ENCODE peak calls at places on chromosome 1, in five cellular contexts. One of them, this sample, is unnamed.

GRCh38 chr1:42680921-42681683 is 1.1 kb upstream of the YBX1 start:
- DNase-seq in A549: no peak
- DNase-seq in lower lobe of right lung: no peak
- DNase-seq in cardiac muscle cell: peak; percentile 32
- DNase-seq in upper lobe of right lung: no peak
- DNase-seq in this sample: no peak

GRCh38 chr1:51897699-51898031 is 19.1 kb upstream of the NRDC start:
- DNase-seq in A549: peak; percentile 42
- DNase-seq in lower lobe of right lung: no peak
- DNase-seq in cardiac muscle cell: peak; percentile 84
- DNase-seq in upper lobe of right lung: no peak
- DNase-seq in this sample: no peak

GRCh38 chr1:59290173-59290954 is 6.5 kb upstream of the FGGY start:
- DNase-seq in A549: peak; percentile 13
- DNase-seq in lower lobe of right lung: peak; percentile 63
- DNase-seq in cardiac muscle cell: peak; percentile 67
- DNase-seq in upper lobe of right lung: peak; percentile 71
- DNase-seq in this sample: peak; percentile 43

GRCh38 chr1:240294566-240294965 is 202.9 kb downstream of the FMN2 start:
- DNase-seq in A549: no peak
- DNase-seq in lower lobe of right lung: no peak
- DNase-seq in cardiac muscle cell: no peak
- DNase-seq in upper lobe of right lung: no peak
- DNase-seq in this sample: no peak

GRCh38 chr1:159879977-159880376 is 17.5 kb upstream of the VSIG8 start:
- DNase-seq in A549: no peak
- DNase-seq in lower lobe of right lung: no peak
- DNase-seq in cardiac muscle cell: peak; percentile 84
- DNase-seq in upper lobe of right lung: no peak
- DNase-seq in this sample: no peak

GRCh38 chr1:110600716-110601115 is 5.4 kb downstream of the KCNA2 start:
- DNase-seq in A549: no peak
- DNase-seq in lower lobe of right lung: no peak
- DNase-seq in cardiac muscle cell: no peak
- DNase-seq in upper lobe of right lung: no peak
- DNase-seq in this sample: no peak

GRCh38 chr1:160370561-160371345 is 3.9 kb downstream of the NHLH1 start:
- DNase-seq in A549: no peak
- DNase-seq in lower lobe of right lung: no peak
- DNase-seq in cardiac muscle cell: no peak
- DNase-seq in upper lobe of right lung: no peak
- DNase-seq in this sample: no peak

GRCh38 chr1:234911787-234912186 is 216.8 kb downstream of the TOMM20 start:
- DNase-seq in A549: no peak
- DNase-seq in lower lobe of right lung: no peak
- DNase-seq in cardiac muscle cell: no peak
- DNase-seq in upper lobe of right lung: peak; percentile 59
- DNase-seq in this sample: no peak

GRCh38 chr1:167450843-167451242 is 67.5 kb downstream of the CD247 start:
- DNase-seq in A549: no peak
- DNase-seq in lower lobe of right lung: no peak
- DNase-seq in cardiac muscle cell: no peak
- DNase-seq in upper lobe of right lung: no peak
- DNase-seq in this sample: no peak

GRCh38 chr1:182003025-182003725 is 58.3 kb downstream of the ZNF648 start:
- DNase-seq in A549: no peak
- DNase-seq in lower lobe of right lung: no peak
- DNase-seq in cardiac muscle cell: no peak
- DNase-seq in upper lobe of right lung: no peak
- DNase-seq in this sample: no peak

GRCh38 chr1:31575373-31576140 is 758 bp upstream of the TINAGL1 start:
- DNase-seq in A549: no peak
- DNase-seq in lower lobe of right lung: peak; percentile 75
- DNase-seq in cardiac muscle cell: no peak
- DNase-seq in upper lobe of right lung: peak; percentile 84
- DNase-seq in this sample: no peak

GRCh38 chr1:832136-832535 is 91.6 kb upstream of the SAMD11 start:
- DNase-seq in A549: no peak
- DNase-seq in lower lobe of right lung: no peak
- DNase-seq in cardiac muscle cell: no peak
- DNase-seq in upper lobe of right lung: no peak
- DNase-seq in this sample: no peak

GRCh38 chr1:206143537-206144155 is 26.5 kb upstream of the AVPR1B start:
- DNase-seq in A549: no peak
- DNase-seq in lower lobe of right lung: no peak
- DNase-seq in cardiac muscle cell: no peak
- DNase-seq in upper lobe of right lung: no peak
- DNase-seq in this sample: no peak
- H3K27ac ChIP-seq in A549: no peak overlapping the region
- H3K27ac ChIP-seq in lower lobe of right lung: no peak overlapping the region
- H3K27ac ChIP-seq in cardiac muscle cell: no peak overlapping the region
- H3K27ac ChIP-seq in upper lobe of right lung: no peak overlapping the region
- H3K27ac ChIP-seq in this sample: no peak overlapping the region

DNA sequence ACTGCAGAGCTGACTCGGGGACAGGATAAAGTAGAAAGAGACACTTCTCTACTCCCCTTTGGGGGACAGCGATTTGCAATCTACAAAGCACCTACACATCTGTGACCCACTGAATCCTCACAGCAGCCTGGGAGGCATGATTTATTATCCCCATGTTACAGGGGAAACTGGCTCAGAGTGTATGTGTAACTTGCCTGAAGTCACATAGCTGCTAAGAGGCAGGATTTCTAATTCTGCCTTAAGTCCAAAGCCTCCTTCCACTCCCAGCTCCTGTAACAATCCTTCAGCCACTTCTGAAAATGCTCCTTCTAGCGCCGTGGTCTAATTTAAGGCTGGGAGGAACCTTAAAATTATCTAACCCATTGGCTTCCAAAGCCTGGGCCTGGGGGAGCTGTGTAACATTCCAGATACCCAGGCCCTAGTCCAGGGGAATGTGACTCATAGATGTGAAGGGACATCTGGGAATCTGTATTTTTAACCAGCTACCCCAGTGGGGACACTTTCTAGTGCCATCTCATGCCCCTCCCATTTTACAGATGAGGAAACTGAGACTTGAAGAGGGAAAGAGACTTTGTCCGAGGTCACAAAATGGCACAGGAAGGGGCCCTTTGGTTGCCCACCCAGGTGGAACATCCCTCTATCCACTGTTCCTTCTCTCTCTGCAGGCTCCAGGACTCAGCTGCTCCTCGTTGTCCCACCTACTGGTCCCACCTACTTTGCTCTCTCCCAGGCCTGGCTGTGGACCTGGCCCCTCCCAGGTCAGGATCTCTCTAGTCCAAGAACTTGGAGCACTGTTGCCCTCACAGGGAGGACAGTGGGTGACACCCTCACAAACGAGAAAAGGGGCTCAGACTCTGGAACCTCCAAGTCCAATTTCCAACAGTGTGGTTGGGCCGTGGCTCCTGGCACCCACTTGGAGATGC is 48.9 kb downstream of the AHDC1 start:
- DNase-seq in A549: no peak
- DNase-seq in lower lobe of right lung: no peak
- DNase-seq in cardiac muscle cell: no peak
- DNase-seq in upper lobe of right lung: no peak
- DNase-seq in this sample: no peak
- H3K27ac ChIP-seq in A549: peak overlapping the region; percentile 94
- H3K27ac ChIP-seq in lower lobe of right lung: peak overlapping the region; percentile 76
- H3K27ac ChIP-seq in cardiac muscle cell: peak overlapping the region; percentile 72
- H3K27ac ChIP-seq in upper lobe of right lung: peak overlapping the region; percentile 64
- H3K27ac ChIP-seq in this sample: peak overlapping the region; percentile 92

GRCh38 chr1:206787956-206788355 is 15.7 kb upstream of the IL10 start:
- DNase-seq in A549: no peak
- DNase-seq in lower lobe of right lung: no peak
- DNase-seq in cardiac muscle cell: no peak
- DNase-seq in upper lobe of right lung: no peak
- DNase-seq in this sample: no peak
- H3K27ac ChIP-seq in A549: no peak overlapping the region
- H3K27ac ChIP-seq in lower lobe of right lung: no peak overlapping the region
- H3K27ac ChIP-seq in cardiac muscle cell: no peak overlapping the region
- H3K27ac ChIP-seq in upper lobe of right lung: no peak overlapping the region
- H3K27ac ChIP-seq in this sample: no peak overlapping the region

GRCh38 chr1:155127105-155127671 is 488 bp upstream of the EFNA1 start:
- DNase-seq in A549: no peak
- DNase-seq in lower lobe of right lung: peak; percentile 88
- DNase-seq in cardiac muscle cell: peak; percentile 82
- DNase-seq in upper lobe of right lung: peak; percentile 91
- DNase-seq in this sample: peak; percentile 88
- H3K27ac ChIP-seq in A549: peak overlapping the region; percentile 90
- H3K27ac ChIP-seq in lower lobe of right lung: peak overlapping the region; percentile 91
- H3K27ac ChIP-seq in cardiac muscle cell: no peak overlapping the region
- H3K27ac ChIP-seq in upper lobe of right lung: peak overlapping the region; percentile 87
- H3K27ac ChIP-seq in this sample: peak overlapping the region; percentile 99

DNA sequence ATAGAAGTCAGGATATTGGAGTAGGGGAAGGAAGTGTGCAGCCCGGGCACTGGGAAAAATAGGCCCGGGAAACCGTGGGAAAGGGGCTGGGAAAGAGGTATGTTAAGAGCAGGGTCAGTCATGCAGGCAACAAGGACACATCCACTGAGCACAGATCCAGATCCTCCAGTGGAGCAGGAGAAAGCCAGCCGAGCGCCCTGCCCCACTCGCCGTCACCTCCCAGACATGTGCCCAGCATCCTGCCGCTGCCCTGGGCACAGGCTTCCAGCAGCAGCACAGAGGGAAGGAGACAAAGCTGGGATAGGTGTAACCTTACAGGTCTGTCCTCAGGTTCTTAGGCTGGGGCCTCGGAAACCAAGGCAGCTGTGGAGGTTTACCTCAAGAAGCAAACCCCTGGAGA is 64.2 kb downstream of the FAM163A start:
- DNase-seq in A549: no peak
- DNase-seq in lower lobe of right lung: no peak
- DNase-seq in cardiac muscle cell: no peak
- DNase-seq in upper lobe of right lung: no peak
- DNase-seq in this sample: no peak
- H3K27ac ChIP-seq in A549: no peak overlapping the region
- H3K27ac ChIP-seq in lower lobe of right lung: no peak overlapping the region
- H3K27ac ChIP-seq in cardiac muscle cell: no peak overlapping the region
- H3K27ac ChIP-seq in upper lobe of right lung: no peak overlapping the region
- H3K27ac ChIP-seq in this sample: no peak overlapping the region

GRCh38 chr1:175043824-175044223 is 20.6 kb upstream of the MRPS14 start:
- DNase-seq in A549: no peak
- DNase-seq in lower lobe of right lung: no peak
- DNase-seq in cardiac muscle cell: no peak
- DNase-seq in upper lobe of right lung: no peak
- DNase-seq in this sample: no peak
- H3K27ac ChIP-seq in A549: no peak overlapping the region
- H3K27ac ChIP-seq in lower lobe of right lung: no peak overlapping the region
- H3K27ac ChIP-seq in cardiac muscle cell: no peak overlapping the region
- H3K27ac ChIP-seq in upper lobe of right lung: no peak overlapping the region
- H3K27ac ChIP-seq in this sample: no peak overlapping the region

GRCh38 chr1:27298632-27299384 is 23.2 kb upstream of the TMEM222 start:
- DNase-seq in A549: no peak
- DNase-seq in lower lobe of right lung: no peak
- DNase-seq in cardiac muscle cell: no peak
- DNase-seq in upper lobe of right lung: no peak
- DNase-seq in this sample: no peak
- H3K27ac ChIP-seq in A549: peak overlapping the region; percentile 55
- H3K27ac ChIP-seq in lower lobe of right lung: peak overlapping the region; percentile 75
- H3K27ac ChIP-seq in cardiac muscle cell: peak overlapping the region; percentile 83
- H3K27ac ChIP-seq in upper lobe of right lung: peak overlapping the region; percentile 65
- H3K27ac ChIP-seq in this sample: peak overlapping the region; percentile 98

GRCh38 chr1:9653783-9654517 is 2.4 kb downstream of the PIK3CD start:
- DNase-seq in A549: no peak
- DNase-seq in lower lobe of right lung: no peak
- DNase-seq in cardiac muscle cell: no peak
- DNase-seq in upper lobe of right lung: no peak
- DNase-seq in this sample: no peak
- H3K27ac ChIP-seq in A549: no peak overlapping the region
- H3K27ac ChIP-seq in lower lobe of right lung: peak overlapping the region; percentile 5
- H3K27ac ChIP-seq in cardiac muscle cell: no peak overlapping the region
- H3K27ac ChIP-seq in upper lobe of right lung: peak overlapping the region; percentile 24
- H3K27ac ChIP-seq in this sample: no peak overlapping the region

GRCh38 chr1:36484099-36484498 is 1.4 kb upstream of the CSF3R start:
- DNase-seq in A549: no peak
- DNase-seq in lower lobe of right lung: no peak
- DNase-seq in cardiac muscle cell: no peak
- DNase-seq in upper lobe of right lung: no peak
- DNase-seq in this sample: no peak
- H3K27ac ChIP-seq in A549: no peak overlapping the region
- H3K27ac ChIP-seq in lower lobe of right lung: peak overlapping the region; percentile 82
- H3K27ac ChIP-seq in cardiac muscle cell: no peak overlapping the region
- H3K27ac ChIP-seq in upper lobe of right lung: no peak overlapping the region
- H3K27ac ChIP-seq in this sample: no peak overlapping the region